ENCODE peak calls at places on chromosomes 5 and 9, in ten cellular contexts. One of them, this sample, is unnamed.
A peak's percentile ranks its signal among the peaks of the same experiment; 100 is the strongest.

GRCh38 chr9:128231638-128232568 is 28.7 kb downstream of the DNM1 start:
- DNase-seq in stimulated activated CD4-positive, alpha-beta T cell treated with anti-CD3 and anti-CD28 coated beads, Interleukin-15, amount 100 ng/mL, for 1 hour: no peak
- DNase-seq in GM04504: no peak
- DNase-seq in aorta: peak; percentile 63
- DNase-seq in nucleus accumbens: no peak
- DNase-seq in amygdala: no peak
- DNase-seq in endothelial cell: no peak
- DNase-seq in amniotic stem cell: no peak
- DNase-seq in C1 segment of cervical spinal cord: no peak
- DNase-seq in naive B cell: no peak
- DNase-seq in this sample: no peak

GRCh38 chr5:78907255-78907886 is 77.7 kb downstream of the ARSB start:
- DNase-seq in stimulated activated CD4-positive, alpha-beta T cell treated with anti-CD3 and anti-CD28 coated beads, Interleukin-15, amount 100 ng/mL, for 1 hour: no peak
- DNase-seq in GM04504: peak; percentile 71
- DNase-seq in aorta: peak; percentile 65
- DNase-seq in nucleus accumbens: no peak
- DNase-seq in amygdala: no peak
- DNase-seq in endothelial cell: no peak
- DNase-seq in amniotic stem cell: peak; percentile 68
- DNase-seq in C1 segment of cervical spinal cord: no peak
- DNase-seq in naive B cell: peak; percentile 12
- DNase-seq in this sample: no peak

GRCh38 chr5:58937031-58937681 is 354.3 kb downstream of the RAB3C start:
- DNase-seq in stimulated activated CD4-positive, alpha-beta T cell treated with anti-CD3 and anti-CD28 coated beads, Interleukin-15, amount 100 ng/mL, for 1 hour: no peak
- DNase-seq in GM04504: no peak
- DNase-seq in aorta: no peak
- DNase-seq in nucleus accumbens: no peak
- DNase-seq in amygdala: no peak
- DNase-seq in endothelial cell: no peak
- DNase-seq in amniotic stem cell: no peak
- DNase-seq in C1 segment of cervical spinal cord: no peak
- DNase-seq in naive B cell: no peak
- DNase-seq in this sample: no peak

GRCh38 chr5:127358274-127358673 is 67.7 kb downstream of the MEGF10 start:
- DNase-seq in stimulated activated CD4-positive, alpha-beta T cell treated with anti-CD3 and anti-CD28 coated beads, Interleukin-15, amount 100 ng/mL, for 1 hour: no peak
- DNase-seq in GM04504: peak; percentile 30
- DNase-seq in aorta: no peak
- DNase-seq in nucleus accumbens: no peak
- DNase-seq in amygdala: no peak
- DNase-seq in endothelial cell: no peak
- DNase-seq in amniotic stem cell: peak; percentile 28
- DNase-seq in C1 segment of cervical spinal cord: no peak
- DNase-seq in naive B cell: no peak
- DNase-seq in this sample: no peak

GRCh38 chr5:10635257-10635860 is 71.5 kb downstream of the ANKRD33B start:
- DNase-seq in stimulated activated CD4-positive, alpha-beta T cell treated with anti-CD3 and anti-CD28 coated beads, Interleukin-15, amount 100 ng/mL, for 1 hour: peak; percentile 50
- DNase-seq in GM04504: no peak
- DNase-seq in aorta: no peak
- DNase-seq in nucleus accumbens: no peak
- DNase-seq in amygdala: no peak
- DNase-seq in endothelial cell: no peak
- DNase-seq in amniotic stem cell: no peak
- DNase-seq in C1 segment of cervical spinal cord: no peak
- DNase-seq in naive B cell: peak; percentile 68
- DNase-seq in this sample: peak; percentile 79

GRCh38 chr5:146164382-146164781 is 18.1 kb downstream of the LARS1 start:
- DNase-seq in stimulated activated CD4-positive, alpha-beta T cell treated with anti-CD3 and anti-CD28 coated beads, Interleukin-15, amount 100 ng/mL, for 1 hour: no peak
- DNase-seq in GM04504: no peak
- DNase-seq in aorta: no peak
- DNase-seq in nucleus accumbens: no peak
- DNase-seq in amygdala: no peak
- DNase-seq in endothelial cell: no peak
- DNase-seq in amniotic stem cell: no peak
- DNase-seq in C1 segment of cervical spinal cord: no peak
- DNase-seq in naive B cell: no peak
- DNase-seq in this sample: no peak

GRCh38 chr5:128973244-128973643 is 8.0 kb downstream of the SLC27A6 start:
- DNase-seq in stimulated activated CD4-positive, alpha-beta T cell treated with anti-CD3 and anti-CD28 coated beads, Interleukin-15, amount 100 ng/mL, for 1 hour: no peak
- DNase-seq in GM04504: no peak
- DNase-seq in aorta: no peak
- DNase-seq in nucleus accumbens: no peak
- DNase-seq in amygdala: no peak
- DNase-seq in endothelial cell: no peak
- DNase-seq in amniotic stem cell: no peak
- DNase-seq in C1 segment of cervical spinal cord: no peak
- DNase-seq in naive B cell: no peak
- DNase-seq in this sample: no peak

GRCh38 chr9:2418619-2419018 is 203.0 kb upstream of the VLDLR start:
- DNase-seq in stimulated activated CD4-positive, alpha-beta T cell treated with anti-CD3 and anti-CD28 coated beads, Interleukin-15, amount 100 ng/mL, for 1 hour: no peak
- DNase-seq in GM04504: peak; percentile 18
- DNase-seq in aorta: no peak
- DNase-seq in nucleus accumbens: no peak
- DNase-seq in amygdala: peak; percentile 10
- DNase-seq in endothelial cell: no peak
- DNase-seq in amniotic stem cell: no peak
- DNase-seq in C1 segment of cervical spinal cord: no peak
- DNase-seq in naive B cell: no peak
- DNase-seq in this sample: no peak

GRCh38 chr5:148996270-148996669 is 66.6 kb downstream of the SH3TC2 start:
- DNase-seq in stimulated activated CD4-positive, alpha-beta T cell treated with anti-CD3 and anti-CD28 coated beads, Interleukin-15, amount 100 ng/mL, for 1 hour: no peak
- DNase-seq in GM04504: no peak
- DNase-seq in aorta: no peak
- DNase-seq in nucleus accumbens: no peak
- DNase-seq in amygdala: no peak
- DNase-seq in endothelial cell: no peak
- DNase-seq in amniotic stem cell: no peak
- DNase-seq in C1 segment of cervical spinal cord: no peak
- DNase-seq in naive B cell: no peak
- DNase-seq in this sample: no peak

GRCh38 chr5:38323645-38324295 is 65.4 kb downstream of the EGFLAM start:
- DNase-seq in stimulated activated CD4-positive, alpha-beta T cell treated with anti-CD3 and anti-CD28 coated beads, Interleukin-15, amount 100 ng/mL, for 1 hour: no peak
- DNase-seq in GM04504: peak; percentile 66
- DNase-seq in aorta: no peak
- DNase-seq in nucleus accumbens: no peak
- DNase-seq in amygdala: no peak
- DNase-seq in endothelial cell: no peak
- DNase-seq in amniotic stem cell: peak; percentile 49
- DNase-seq in C1 segment of cervical spinal cord: no peak
- DNase-seq in naive B cell: no peak
- DNase-seq in this sample: no peak

GRCh38 chr5:180389252-180390101 is 36.3 kb upstream of the GFPT2 start:
- DNase-seq in stimulated activated CD4-positive, alpha-beta T cell treated with anti-CD3 and anti-CD28 coated beads, Interleukin-15, amount 100 ng/mL, for 1 hour: no peak
- DNase-seq in GM04504: no peak
- DNase-seq in aorta: peak; percentile 49
- DNase-seq in nucleus accumbens: no peak
- DNase-seq in amygdala: no peak
- DNase-seq in endothelial cell: no peak
- DNase-seq in amniotic stem cell: no peak
- DNase-seq in C1 segment of cervical spinal cord: no peak
- DNase-seq in naive B cell: no peak
- DNase-seq in this sample: no peak

GRCh38 chr5:90898330-90899013 is 339.9 kb downstream of the ADGRV1 start:
- DNase-seq in stimulated activated CD4-positive, alpha-beta T cell treated with anti-CD3 and anti-CD28 coated beads, Interleukin-15, amount 100 ng/mL, for 1 hour: no peak
- DNase-seq in GM04504: no peak
- DNase-seq in aorta: no peak
- DNase-seq in nucleus accumbens: no peak
- DNase-seq in amygdala: no peak
- DNase-seq in endothelial cell: no peak
- DNase-seq in amniotic stem cell: no peak
- DNase-seq in C1 segment of cervical spinal cord: no peak
- DNase-seq in naive B cell: no peak
- DNase-seq in this sample: no peak

GRCh38 chr5:12023614-12024241 is 119.5 kb upstream of the CTNND2 start:
- DNase-seq in stimulated activated CD4-positive, alpha-beta T cell treated with anti-CD3 and anti-CD28 coated beads, Interleukin-15, amount 100 ng/mL, for 1 hour: no peak
- DNase-seq in GM04504: peak; percentile 3
- DNase-seq in aorta: no peak
- DNase-seq in nucleus accumbens: no peak
- DNase-seq in amygdala: no peak
- DNase-seq in endothelial cell: peak; percentile 40
- DNase-seq in amniotic stem cell: no peak
- DNase-seq in C1 segment of cervical spinal cord: no peak
- DNase-seq in naive B cell: no peak
- DNase-seq in this sample: no peak

GRCh38 chr5:24606974-24607373 is 37.8 kb downstream of the CDH10 start:
- DNase-seq in stimulated activated CD4-positive, alpha-beta T cell treated with anti-CD3 and anti-CD28 coated beads, Interleukin-15, amount 100 ng/mL, for 1 hour: no peak
- DNase-seq in GM04504: no peak
- DNase-seq in aorta: no peak
- DNase-seq in nucleus accumbens: no peak
- DNase-seq in amygdala: no peak
- DNase-seq in endothelial cell: no peak
- DNase-seq in amniotic stem cell: no peak
- DNase-seq in C1 segment of cervical spinal cord: no peak
- DNase-seq in naive B cell: no peak
- DNase-seq in this sample: no peak

GRCh38 chr9:69857131-69857530 is 36.5 kb downstream of the CFAP95 start:
- DNase-seq in stimulated activated CD4-positive, alpha-beta T cell treated with anti-CD3 and anti-CD28 coated beads, Interleukin-15, amount 100 ng/mL, for 1 hour: no peak
- DNase-seq in GM04504: peak; percentile 70
- DNase-seq in aorta: no peak
- DNase-seq in nucleus accumbens: no peak
- DNase-seq in amygdala: no peak
- DNase-seq in endothelial cell: no peak
- DNase-seq in amniotic stem cell: peak; percentile 29
- DNase-seq in C1 segment of cervical spinal cord: no peak
- DNase-seq in naive B cell: no peak
- DNase-seq in this sample: no peak

GRCh38 chr5:64384761-64385160 is 121.1 kb upstream of the RGS7BP start:
- DNase-seq in stimulated activated CD4-positive, alpha-beta T cell treated with anti-CD3 and anti-CD28 coated beads, Interleukin-15, amount 100 ng/mL, for 1 hour: no peak
- DNase-seq in GM04504: no peak
- DNase-seq in aorta: no peak
- DNase-seq in nucleus accumbens: no peak
- DNase-seq in amygdala: no peak
- DNase-seq in endothelial cell: peak; percentile 45
- DNase-seq in amniotic stem cell: peak; percentile 1
- DNase-seq in C1 segment of cervical spinal cord: no peak
- DNase-seq in naive B cell: no peak
- DNase-seq in this sample: no peak

GRCh38 chr5:115309751-115310370 is 13.4 kb upstream of the CCDC112 start:
- DNase-seq in stimulated activated CD4-positive, alpha-beta T cell treated with anti-CD3 and anti-CD28 coated beads, Interleukin-15, amount 100 ng/mL, for 1 hour: no peak
- DNase-seq in GM04504: peak; percentile 16
- DNase-seq in aorta: no peak
- DNase-seq in nucleus accumbens: no peak
- DNase-seq in amygdala: no peak
- DNase-seq in endothelial cell: no peak
- DNase-seq in amniotic stem cell: peak; percentile 23
- DNase-seq in C1 segment of cervical spinal cord: no peak
- DNase-seq in naive B cell: peak; percentile 32
- DNase-seq in this sample: peak; percentile 20

GRCh38 chr9:135256568-135257354 is 169.3 kb downstream of the OLFM1 start:
- DNase-seq in stimulated activated CD4-positive, alpha-beta T cell treated with anti-CD3 and anti-CD28 coated beads, Interleukin-15, amount 100 ng/mL, for 1 hour: no peak
- DNase-seq in GM04504: no peak
- DNase-seq in aorta: peak; percentile 27
- DNase-seq in nucleus accumbens: no peak
- DNase-seq in amygdala: no peak
- DNase-seq in endothelial cell: no peak
- DNase-seq in amniotic stem cell: no peak
- DNase-seq in C1 segment of cervical spinal cord: no peak
- DNase-seq in naive B cell: no peak
- DNase-seq in this sample: no peak

GRCh38 chr5:37248387-37248969 is 698 bp downstream of the CPLANE1 start:
- DNase-seq in stimulated activated CD4-positive, alpha-beta T cell treated with anti-CD3 and anti-CD28 coated beads, Interleukin-15, amount 100 ng/mL, for 1 hour: no peak
- DNase-seq in GM04504: no peak
- DNase-seq in aorta: no peak
- DNase-seq in nucleus accumbens: no peak
- DNase-seq in amygdala: no peak
- DNase-seq in endothelial cell: no peak
- DNase-seq in amniotic stem cell: no peak
- DNase-seq in C1 segment of cervical spinal cord: no peak
- DNase-seq in naive B cell: no peak
- DNase-seq in this sample: no peak

GRCh38 chr9:111959468-111959941 is 62.9 kb downstream of the UGCG start:
- DNase-seq in stimulated activated CD4-positive, alpha-beta T cell treated with anti-CD3 and anti-CD28 coated beads, Interleukin-15, amount 100 ng/mL, for 1 hour: no peak
- DNase-seq in GM04504: peak; percentile 96
- DNase-seq in aorta: peak; percentile 59
- DNase-seq in nucleus accumbens: no peak
- DNase-seq in amygdala: no peak
- DNase-seq in endothelial cell: no peak
- DNase-seq in amniotic stem cell: peak; percentile 24
- DNase-seq in C1 segment of cervical spinal cord: no peak
- DNase-seq in naive B cell: no peak
- DNase-seq in this sample: no peak

GRCh38 chr5:149633671-149634350 is 52.5 kb downstream of the ARHGEF37 start:
- DNase-seq in stimulated activated CD4-positive, alpha-beta T cell treated with anti-CD3 and anti-CD28 coated beads, Interleukin-15, amount 100 ng/mL, for 1 hour: no peak
- DNase-seq in GM04504: no peak
- DNase-seq in aorta: no peak
- DNase-seq in nucleus accumbens: no peak
- DNase-seq in amygdala: no peak
- DNase-seq in endothelial cell: no peak
- DNase-seq in amniotic stem cell: no peak
- DNase-seq in C1 segment of cervical spinal cord: no peak
- DNase-seq in naive B cell: no peak
- DNase-seq in this sample: no peak

GRCh38 chr5:180599590-180599914 is 8.3 kb upstream of the SCGB3A1 start:
- DNase-seq in stimulated activated CD4-positive, alpha-beta T cell treated with anti-CD3 and anti-CD28 coated beads, Interleukin-15, amount 100 ng/mL, for 1 hour: no peak
- DNase-seq in GM04504: no peak
- DNase-seq in aorta: no peak
- DNase-seq in nucleus accumbens: no peak
- DNase-seq in amygdala: no peak
- DNase-seq in endothelial cell: no peak
- DNase-seq in amniotic stem cell: no peak
- DNase-seq in C1 segment of cervical spinal cord: no peak
- DNase-seq in naive B cell: no peak
- DNase-seq in this sample: no peak

GRCh38 chr9:138098908-138099791 is 221.6 kb downstream of the CACNA1B start:
- DNase-seq in stimulated activated CD4-positive, alpha-beta T cell treated with anti-CD3 and anti-CD28 coated beads, Interleukin-15, amount 100 ng/mL, for 1 hour: no peak
- DNase-seq in GM04504: no peak
- DNase-seq in aorta: no peak
- DNase-seq in nucleus accumbens: no peak
- DNase-seq in amygdala: no peak
- DNase-seq in endothelial cell: no peak
- DNase-seq in amniotic stem cell: no peak
- DNase-seq in C1 segment of cervical spinal cord: no peak
- DNase-seq in naive B cell: no peak
- DNase-seq in this sample: no peak

GRCh38 chr9:128771094-128771721 is 519 bp downstream of the ZER1 start:
- DNase-seq in stimulated activated CD4-positive, alpha-beta T cell treated with anti-CD3 and anti-CD28 coated beads, Interleukin-15, amount 100 ng/mL, for 1 hour: no peak
- DNase-seq in GM04504: no peak
- DNase-seq in aorta: no peak
- DNase-seq in nucleus accumbens: no peak
- DNase-seq in amygdala: no peak
- DNase-seq in endothelial cell: peak; percentile 54
- DNase-seq in amniotic stem cell: no peak
- DNase-seq in C1 segment of cervical spinal cord: no peak
- DNase-seq in naive B cell: peak; percentile 19
- DNase-seq in this sample: no peak

GRCh38 chr9:38024036-38024681 is 44.9 kb downstream of the SHB start:
- DNase-seq in stimulated activated CD4-positive, alpha-beta T cell treated with anti-CD3 and anti-CD28 coated beads, Interleukin-15, amount 100 ng/mL, for 1 hour: no peak
- DNase-seq in GM04504: no peak
- DNase-seq in aorta: no peak
- DNase-seq in nucleus accumbens: peak; percentile 64
- DNase-seq in amygdala: peak; percentile 63
- DNase-seq in endothelial cell: no peak
- DNase-seq in amniotic stem cell: no peak
- DNase-seq in C1 segment of cervical spinal cord: no peak
- DNase-seq in naive B cell: no peak
- DNase-seq in this sample: no peak

GRCh38 chr9:94861589-94862241 is 135.2 kb downstream of the AOPEP start:
- DNase-seq in stimulated activated CD4-positive, alpha-beta T cell treated with anti-CD3 and anti-CD28 coated beads, Interleukin-15, amount 100 ng/mL, for 1 hour: no peak
- DNase-seq in GM04504: peak; percentile 85
- DNase-seq in aorta: no peak
- DNase-seq in nucleus accumbens: no peak
- DNase-seq in amygdala: no peak
- DNase-seq in endothelial cell: no peak
- DNase-seq in amniotic stem cell: no peak
- DNase-seq in C1 segment of cervical spinal cord: no peak
- DNase-seq in naive B cell: no peak
- DNase-seq in this sample: no peak

GRCh38 chr9:127283917-127284316 is 19.3 kb downstream of the GARNL3 start:
- DNase-seq in stimulated activated CD4-positive, alpha-beta T cell treated with anti-CD3 and anti-CD28 coated beads, Interleukin-15, amount 100 ng/mL, for 1 hour: no peak
- DNase-seq in GM04504: peak; percentile 23
- DNase-seq in aorta: no peak
- DNase-seq in nucleus accumbens: peak; percentile 28
- DNase-seq in amygdala: no peak
- DNase-seq in endothelial cell: no peak
- DNase-seq in amniotic stem cell: peak; percentile 6
- DNase-seq in C1 segment of cervical spinal cord: no peak
- DNase-seq in naive B cell: no peak
- DNase-seq in this sample: no peak

GRCh38 chr9:110101531-110102161 is 106.3 kb downstream of the C9orf152 start:
- DNase-seq in stimulated activated CD4-positive, alpha-beta T cell treated with anti-CD3 and anti-CD28 coated beads, Interleukin-15, amount 100 ng/mL, for 1 hour: no peak
- DNase-seq in GM04504: no peak
- DNase-seq in aorta: no peak
- DNase-seq in nucleus accumbens: no peak
- DNase-seq in amygdala: no peak
- DNase-seq in endothelial cell: no peak
- DNase-seq in amniotic stem cell: no peak
- DNase-seq in C1 segment of cervical spinal cord: no peak
- DNase-seq in naive B cell: no peak
- DNase-seq in this sample: peak; percentile 72

This sample was measured in GM06990.